ENCODE peak calls at places on chromosome 20, in five cellular contexts. L is PC-9, P is right lobe of liver, R is choroid plexus epithelial cell, Y is HCT116. I is an unnamed sample.
A peak's percentile ranks its signal among the peaks of the same experiment; 100 is the strongest.

GRCh38 chr20:19903168-19903676 is 113.9 kb upstream of the NAA20 start:
- DNase-seq in L (peak; percentile 56), P (peak; percentile 27), R (peak; percentile 78), Y (no peak), I (no peak)

GRCh38 chr20:5221078-5221430 is 94.2 kb downstream of the CDS2 start:
- DNase-seq in L (no peak), P (no peak), R (no peak), Y (no peak), I (no peak)

GRCh38 chr20:33490934-33491656 is 1.2 kb downstream of the CBFA2T2 start:
- DNase-seq in L (no peak), P (no peak), R (peak; percentile 7), Y (no peak), I (no peak)

GRCh38 chr20:53677447-53678314 is 84.0 kb upstream of the ZNF217 start:
- DNase-seq in L (no peak), P (peak; percentile 64), R (peak; percentile 71), Y (no peak), I (peak; percentile 76)

GRCh38 chr20:62751551-62752150 is 43.0 kb downstream of the NTSR1 start:
- DNase-seq in L (no peak), P (peak; percentile 15), R (no peak), Y (no peak), I (no peak)

GRCh38 chr20:22915512-22915911 is 119.6 kb upstream of the SSTR4 start:
- DNase-seq in L (no peak), P (no peak), R (no peak), Y (no peak), I (no peak)

GRCh38 chr20:16125810-16126209 is 447.4 kb downstream of the KIF16B start:
- DNase-seq in L (no peak), P (no peak), R (no peak), Y (no peak), I (no peak)

GRCh38 chr20:58993332-58994248 is 12.5 kb downstream of the NELFCD start:
- DNase-seq in L (no peak), P (no peak), R (peak; percentile 9), Y (no peak), I (no peak)

GRCh38 chr20:5888051-5888450 is 62.3 kb downstream of the TRMT6 start:
- DNase-seq in L (no peak), P (no peak), R (no peak), Y (no peak), I (no peak)

GRCh38 chr20:23294166-23294565 is 56.4 kb upstream of the NXT1 start:
- DNase-seq in L (no peak), P (no peak), R (no peak), Y (no peak), I (no peak)

GRCh38 chr20:50930139-50931047 is 844 bp downstream of the ADNP start:
- DNase-seq in L (no peak), P (peak; percentile 39), R (no peak), Y (no peak), I (peak; percentile 51)

GRCh38 chr20:1619861-1620444 is at the start of gene SIRPB1:
- DNase-seq in L (peak; percentile 60), P (no peak), R (no peak), Y (no peak), I (no peak)

GRCh38 chr20:9740486-9740885 is 98.4 kb downstream of the PAK5 start:
- DNase-seq in L (no peak), P (no peak), R (no peak), Y (no peak), I (no peak)

GRCh38 chr20:4949833-4950178 is 51.5 kb downstream of the SLC23A2 start:
- DNase-seq in L (no peak), P (no peak), R (peak; percentile 73), Y (no peak), I (no peak)

GRCh38 chr20:23583526-23583925 is 15.2 kb upstream of the CST9L start:
- DNase-seq in L (peak; percentile 35), P (no peak), R (no peak), Y (no peak), I (no peak)

GRCh38 chr20:61332016-61332975 is 80.2 kb downstream of the CDH4 start:
- DNase-seq in L (no peak), P (no peak), R (peak; percentile 13), Y (no peak), I (no peak)

GRCh38 chr20:12597491-12597890 is 411.3 kb upstream of the SPTLC3 start:
- DNase-seq in L (no peak), P (no peak), R (no peak), Y (no peak), I (no peak)

DNA sequence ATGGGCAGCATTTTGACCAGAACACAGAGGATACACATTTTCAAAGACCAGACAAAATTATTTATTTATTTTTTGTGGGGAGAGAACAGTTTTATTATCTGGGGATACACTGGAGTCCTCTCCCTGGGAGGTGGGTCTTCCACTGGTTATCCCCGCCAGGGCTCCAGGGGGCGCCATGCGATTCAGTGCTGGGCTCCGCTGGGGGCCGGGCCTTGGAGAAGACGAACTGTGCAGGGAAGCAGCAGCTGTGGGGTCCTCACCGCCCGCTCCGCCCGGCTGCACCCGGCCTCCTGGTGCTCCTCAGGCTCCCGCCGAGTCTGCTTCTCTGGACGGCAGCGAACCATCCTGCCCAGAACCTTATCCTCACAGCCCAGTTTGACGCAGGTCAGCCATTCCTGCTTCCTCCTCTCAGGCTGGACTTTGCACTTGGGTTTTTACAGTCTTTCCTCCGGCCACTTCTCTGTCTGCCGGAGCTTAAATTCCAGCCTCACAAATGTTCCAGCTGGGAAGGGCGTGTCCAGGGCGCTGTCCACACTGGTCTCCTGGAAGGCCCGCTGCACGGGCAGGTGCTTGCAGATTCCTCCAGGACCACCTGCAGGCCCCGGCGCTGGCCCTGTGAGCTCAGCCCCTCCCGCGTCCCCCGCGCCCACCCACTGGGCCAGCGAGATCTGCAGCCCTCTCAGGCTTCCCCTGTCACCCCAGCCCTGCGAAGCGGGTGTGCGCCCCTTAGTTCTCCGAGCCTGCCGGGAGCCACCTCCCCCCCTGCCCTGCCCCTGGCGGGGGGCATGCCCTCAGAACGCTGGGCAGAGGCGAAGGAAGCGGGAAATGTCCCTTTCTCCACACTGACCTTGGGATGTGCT is 1830.0 kb upstream of the DEFB115 start:
- DNase-seq in L (no peak), P (no peak), R (no peak), Y (no peak), I (no peak)
- TF ChIP-seq CTCF in L (no peak), P (no peak), R (no peak), Y (peak; percentile 32), I (no peak)

GRCh38 chr20:48949304-48950170 is 28.0 kb downstream of the ARFGEF2 start:
- DNase-seq in L (no peak), P (no peak), R (no peak), Y (no peak), I (no peak)
- TF ChIP-seq CTCF in L (no peak), P (no peak), R (no peak), Y (peak; percentile 21), I (peak; percentile 52)

GRCh38 chr20:41059236-41059635 is 30.6 kb downstream of the TOP1 start:
- DNase-seq in L (no peak), P (no peak), R (no peak), Y (no peak), I (no peak)

GRCh38 chr20:41064377-41064776 is 35.8 kb downstream of the TOP1 start:
- DNase-seq in L (no peak), P (no peak), R (no peak), Y (no peak), I (no peak)

GRCh38 chr20:41061155-41061554 is 32.5 kb downstream of the TOP1 start:
- DNase-seq in L (no peak), P (no peak), R (no peak), Y (no peak), I (no peak)

GRCh38 chr20:41065716-41066115 is 37.1 kb downstream of the TOP1 start:
- DNase-seq in L (no peak), P (no peak), R (no peak), Y (no peak), I (no peak)

GRCh38 chr20:41063442-41063841 is 34.8 kb downstream of the TOP1 start:
- DNase-seq in L (no peak), P (no peak), R (no peak), Y (no peak), I (no peak)
- TF ChIP-seq CTCF in L (no peak), P (no peak), R (no peak), Y (no peak), I (no peak)

DNA sequence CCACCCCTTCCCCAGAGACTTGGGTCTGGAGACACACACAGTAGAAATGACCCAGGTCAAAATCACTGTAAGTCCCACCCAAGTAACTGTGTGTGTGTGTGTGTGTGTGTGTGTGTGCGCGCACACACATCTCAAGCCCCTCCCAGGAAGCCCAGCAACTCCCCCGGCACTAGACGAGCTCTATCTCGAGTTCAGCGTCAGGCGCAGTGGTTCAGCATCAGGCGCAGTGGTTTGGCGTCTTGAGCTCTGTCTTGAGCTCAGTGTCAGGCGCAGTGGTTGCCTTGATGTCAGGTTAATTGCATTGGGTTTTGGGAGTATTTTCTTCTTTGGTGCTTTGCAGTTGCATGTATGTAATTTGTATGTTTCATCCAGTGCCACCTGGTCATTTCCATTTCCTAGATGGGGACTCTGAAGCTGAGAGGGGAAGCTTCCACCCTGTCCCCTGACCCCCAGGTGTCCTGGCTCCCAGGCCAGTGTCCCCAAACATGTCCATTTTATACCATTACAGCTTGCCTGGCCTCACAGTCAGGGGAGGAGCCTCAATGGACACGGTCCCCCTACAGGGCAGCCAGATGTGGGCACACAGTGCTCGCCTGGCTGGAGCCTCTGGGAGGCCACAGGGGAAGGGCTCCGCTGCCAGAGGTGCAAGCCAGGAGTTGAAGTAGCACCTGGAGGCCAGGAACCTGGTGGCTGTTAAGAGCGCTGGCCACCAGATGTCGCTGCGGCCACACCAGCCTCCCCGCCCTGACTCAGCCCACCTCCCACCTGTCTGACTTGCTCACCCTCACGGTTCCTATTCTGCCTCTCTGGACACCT is 107.8 kb downstream of the SULF2 start:
- DNase-seq in L (no peak), P (peak; percentile 55), R (peak; percentile 54), Y (peak; percentile 51), I (peak; percentile 87)
- TF ChIP-seq CTCF in L (peak; percentile 78), P (peak; percentile 85), R (peak; percentile 87), Y (peak; percentile 88), I (peak; percentile 98)

GRCh38 chr20:35325385-35325784 is 33.2 kb upstream of the FAM83C start:
- DNase-seq in L (no peak), P (no peak), R (no peak), Y (no peak), I (no peak)
- TF ChIP-seq CTCF in L (no peak), P (no peak), R (no peak), Y (no peak), I (no peak)

GRCh38 chr20:64080813-64081619 is 1.1 kb downstream of the OPRL1 start:
- DNase-seq in L (no peak), P (peak; percentile 31), R (no peak), Y (no peak), I (no peak)

GRCh38 chr20:64078934-64079272 is 415 bp downstream of the RGS19 start:
- DNase-seq in L (no peak), P (no peak), R (no peak), Y (no peak), I (no peak)

GRCh38 chr20:64080013-64080812 is at the start of gene OPRL1:
- DNase-seq in L (no peak), P (no peak), R (no peak), Y (no peak), I (no peak)

GRCh38 chr20:64077876-64078551 is 1.3 kb downstream of the RGS19 start:
- DNase-seq in L (no peak), P (peak; percentile 44), R (no peak), Y (no peak), I (no peak)

GRCh38 chr20:64079273-64080012 is at the start of gene RGS19:
- DNase-seq in L (no peak), P (peak; percentile 81), R (peak; percentile 42), Y (no peak), I (peak; percentile 86)
- TF ChIP-seq CTCF in L (no peak), P (no peak), R (no peak), Y (no peak), I (no peak)

I was measured in Calu3.